ENCODE peak calls at places on chromosomes 5 and 9, in nine cellular contexts. H is stimulated activated CD8-positive, alpha-beta memory T cell treated with anti-CD3 and anti-CD28 coated beads, Interleukin-12 subunit alpha, Interleukin-12 subunit beta, amount 100 ng/mL, for 1 hour; B is activated CD4-positive, alpha-beta T cell treated with anti-CD3 and anti-CD28 coated beads, Interleukin-2, amount 50 U/mL, for 48 hours; C is NCI-H146; Z is GM04503; F is fibroblast of lung; J is RCC 7860; P is fibroblast of pulmonary artery; N is cerebellar cortex. S is an unnamed sample.

GRCh38 chr5:58582004-58582403 is 871 bp upstream of the RAB3C start:
- DNase-seq in H (no peak), B (no peak), C (peak), Z (no peak), F (no peak), J (no peak), P (peak), N (peak), S (peak)

GRCh38 chr9:128713411-128713780 is 10.5 kb downstream of the ZDHHC12 start:
- DNase-seq in H (no peak), B (no peak), C (no peak), Z (no peak), F (no peak), J (no peak), P (no peak), N (no peak), S (no peak)

GRCh38 chr5:72485366-72486052 is 21.7 kb downstream of the ZNF366 start:
- DNase-seq in H (no peak), B (no peak), C (no peak), Z (no peak), F (no peak), J (no peak), P (no peak), N (no peak), S (no peak)

GRCh38 chr9:112006361-112007020 is 109.9 kb downstream of the UGCG start:
- DNase-seq in H (no peak), B (no peak), C (no peak), Z (no peak), F (no peak), J (no peak), P (no peak), N (no peak), S (no peak)

GRCh38 chr9:72300884-72301283 is 64.1 kb downstream of the ZFAND5 start:
- DNase-seq in H (no peak), B (no peak), C (no peak), Z (no peak), F (no peak), J (no peak), P (no peak), N (no peak), S (no peak)

GRCh38 chr9:37550781-37551180 is 25.4 kb downstream of the FBXO10 start:
- DNase-seq in H (no peak), B (no peak), C (no peak), Z (peak), F (peak), J (no peak), P (peak), N (no peak), S (no peak)

GRCh38 chr9:7185612-7186011 is 427.8 kb downstream of the KDM4C start:
- DNase-seq in H (no peak), B (no peak), C (no peak), Z (peak), F (peak), J (peak), P (peak), N (peak), S (no peak)

GRCh38 chr5:171855798-171856772 is 70.5 kb downstream of the SMIM23 start:
- DNase-seq in H (no peak), B (no peak), C (no peak), Z (no peak), F (no peak), J (no peak), P (peak), N (no peak), S (no peak)

GRCh38 chr5:39699164-39699563 is 274.4 kb upstream of the DAB2 start:
- DNase-seq in H (no peak), B (no peak), C (no peak), Z (no peak), F (peak), J (no peak), P (no peak), N (no peak), S (no peak)

GRCh38 chr9:134283111-134283515 is 43.1 kb upstream of the RXRA start:
- DNase-seq in H (no peak), B (no peak), C (no peak), Z (peak), F (peak), J (no peak), P (peak), N (peak), S (no peak)

GRCh38 chr9:19870988-19871387 is 82.2 kb upstream of the SLC24A2 start:
- DNase-seq in H (no peak), B (no peak), C (no peak), Z (no peak), F (no peak), J (no peak), P (no peak), N (no peak), S (no peak)

GRCh38 chr5:173549644-173550043 is 66.8 kb downstream of the BOD1 start:
- DNase-seq in H (no peak), B (no peak), C (no peak), Z (no peak), F (no peak), J (no peak), P (no peak), N (no peak), S (no peak)

GRCh38 chr5:39294736-39295135 is 69.6 kb downstream of the C9 start:
- DNase-seq in H (no peak), B (no peak), C (no peak), Z (no peak), F (no peak), J (no peak), P (no peak), N (no peak), S (no peak)

GRCh38 chr5:98330871-98331270 is 442.6 kb upstream of the RGMB start:
- DNase-seq in H (no peak), B (no peak), C (no peak), Z (no peak), F (no peak), J (no peak), P (no peak), N (no peak), S (no peak)

GRCh38 chr5:172492991-172493390 is 38.7 kb upstream of the SH3PXD2B start:
- DNase-seq in H (no peak), B (no peak), C (no peak), Z (no peak), F (no peak), J (no peak), P (no peak), N (no peak), S (no peak)

GRCh38 chr9:106104887-106105286 is 410.5 kb downstream of the TMEM38B start:
- DNase-seq in H (no peak), B (no peak), C (no peak), Z (no peak), F (no peak), J (no peak), P (no peak), N (no peak), S (no peak)

GRCh38 chr5:50711280-50711679 is 44.8 kb downstream of the PARP8 start:
- DNase-seq in H (no peak), B (peak), C (peak), Z (no peak), F (no peak), J (peak), P (no peak), N (no peak), S (no peak)